ENCODE peak calls at places on chromosomes 2 and 18, in four cellular contexts. W is ELF-1, R is epithelial cell of esophagus, D is kidney tubule cell. N is an unnamed sample.
A peak's percentile ranks its signal among the peaks of the same experiment; 100 is the strongest.

GRCh38 chr18:72700961-72701710 is 157.0 kb upstream of the CBLN2 start:
- DNase-seq in W (no peak), R (peak; percentile 53), D (peak; percentile 33), N (peak; percentile 15)

GRCh38 chr2:44441200-44441599 is 79.5 kb downstream of the CAMKMT start:
- DNase-seq in W (no peak), R (peak; percentile 57), D (peak; percentile 65), N (no peak)

GRCh38 chr2:44942304-44943030 is 965 bp downstream of the SIX3 start:
- DNase-seq in W (peak; percentile 57), R (no peak), D (no peak), N (no peak)

GRCh38 chr18:23970161-23971153 is 44.1 kb upstream of the TTC39C start:
- DNase-seq in W (no peak), R (no peak), D (no peak), N (no peak)

GRCh38 chr18:3966246-3966984 is 488.7 kb downstream of the DLGAP1 start:
- DNase-seq in W (no peak), R (no peak), D (no peak), N (no peak)

GRCh38 chr18:22868831-22869230 is 64.3 kb upstream of the RBBP8 start:
- DNase-seq in W (no peak), R (peak; percentile 80), D (peak; percentile 14), N (no peak)

GRCh38 chr18:53375641-53376040 is 848.8 kb downstream of the MBD2 start:
- DNase-seq in W (no peak), R (no peak), D (peak; percentile 38), N (no peak)

GRCh38 chr2:27720004-27720551 is 51.4 kb upstream of the MRPL33 start:
- DNase-seq in W (peak; percentile 36), R (peak; percentile 97), D (peak; percentile 98), N (no peak)

GRCh38 chr2:227447606-227448005 is 24.4 kb upstream of the AGFG1 start:
- DNase-seq in W (no peak), R (no peak), D (peak; percentile 60), N (no peak)

GRCh38 chr2:137208361-137208973 is 443.1 kb downstream of the THSD7B start:
- DNase-seq in W (no peak), R (peak; percentile 51), D (peak; percentile 76), N (no peak)

GRCh38 chr2:174342600-174343342 is 8.0 kb downstream of the SP9 start:
- DNase-seq in W (peak; percentile 40), R (no peak), D (no peak), N (no peak)

GRCh38 chr2:239181601-239182471 is 219.0 kb downstream of the HDAC4 start:
- DNase-seq in W (peak; percentile 12), R (no peak), D (no peak), N (no peak)

GRCh38 chr2:44802409-44803099 is 138.9 kb upstream of the SIX3 start:
- DNase-seq in W (peak; percentile 94), R (peak; percentile 3), D (peak; percentile 22), N (peak; percentile 84)

GRCh38 chr2:143720093-143720664 is 591.0 kb downstream of the ARHGAP15 start:
- DNase-seq in W (peak; percentile 38), R (no peak), D (no peak), N (peak; percentile 29)

GRCh38 chr18:57910817-57911216 is 107.7 kb upstream of the ATP8B1 start:
- DNase-seq in W (peak; percentile 40), R (no peak), D (no peak), N (peak; percentile 74)

GRCh38 chr18:48136544-48137353 is 206.3 kb upstream of the SMAD2 start:
- DNase-seq in W (no peak), R (no peak), D (no peak), N (peak; percentile 75)

GRCh38 chr2:20291106-20291564 is 59.5 kb downstream of the PUM2 start:
- DNase-seq in W (peak; percentile 81), R (peak; percentile 88), D (peak; percentile 85), N (peak; percentile 88)

GRCh38 chr18:61822879-61823278 is 69.9 kb downstream of the RNF152 start:
- DNase-seq in W (no peak), R (no peak), D (no peak), N (no peak)

GRCh38 chr2:82837588-82838304 is 1621.3 kb downstream of the SUCLG1 start:
- DNase-seq in W (no peak), R (peak; percentile 94), D (peak; percentile 90), N (no peak)

GRCh38 chr18:48565105-48565504 is 26.3 kb downstream of the CTIF start:
- DNase-seq in W (no peak), R (no peak), D (no peak), N (no peak)

GRCh38 chr2:158926478-158926948 is 41.9 kb upstream of the TANC1 start:
- DNase-seq in W (no peak), R (peak; percentile 75), D (peak; percentile 92), N (no peak)

GRCh38 chr2:232434091-232434490 is 21.9 kb upstream of the ALPI start:
- DNase-seq in W (no peak), R (no peak), D (no peak), N (no peak)

GRCh38 chr2:20093263-20094141 is 42.1 kb upstream of the LAPTM4A start:
- DNase-seq in W (peak; percentile 87), R (peak; percentile 73), D (peak; percentile 76), N (peak; percentile 68)

GRCh38 chr2:157838442-157839161 is 37.5 kb downstream of the ACVR1 start:
- DNase-seq in W (peak; percentile 56), R (peak; percentile 81), D (peak; percentile 84), N (peak; percentile 35)

GRCh38 chr2:1742680-1743395 is 1.5 kb downstream of the PXDN start:
- DNase-seq in W (peak; percentile 85), R (peak; percentile 94), D (peak; percentile 93), N (peak; percentile 76)

GRCh38 chr18:11728247-11728646 is 39.2 kb downstream of the GNAL start:
- DNase-seq in W (peak; percentile 58), R (peak; percentile 69), D (peak; percentile 36), N (peak; percentile 63)

GRCh38 chr2:238939074-238939473 is 91.2 kb downstream of the TWIST2 start:
- DNase-seq in W (no peak), R (no peak), D (no peak), N (no peak)

GRCh38 chr2:33765122-33765521 is 166.0 kb upstream of the FAM98A start:
- DNase-seq in W (peak; percentile 25), R (no peak), D (no peak), N (peak; percentile 55)

GRCh38 chr2:126634273-126634861 is 21.6 kb upstream of the GYPC start:
- DNase-seq in W (no peak), R (peak; percentile 12), D (peak; percentile 35), N (no peak)

GRCh38 chr2:118667964-118668363 is 179.5 kb downstream of the EN1 start:
- DNase-seq in W (no peak), R (no peak), D (peak; percentile 2), N (no peak)

GRCh38 chr2:32067549-32067948 is 4.2 kb downstream of the SPAST start:
- DNase-seq in W (no peak), R (no peak), D (no peak), N (no peak)